ENCODE peak calls at places on chromosomes 3 and 15, in ten cellular contexts. One of them, this sample, is unnamed.

GRCh38 chr3:59367150-59367549 is 317.3 kb upstream of the CFAP20DC start:
- DNase-seq in body of pancreas: no peak
- DNase-seq in tibial nerve: no peak
- DNase-seq in MM.1S: peak; percentile 34
- DNase-seq in adrenal gland: no peak
- DNase-seq in GM23338: no peak
- DNase-seq in neural progenitor cell: no peak
- DNase-seq in IMR-90: peak; percentile 17
- DNase-seq in fibroblast of lung: no peak
- DNase-seq in GM23248: no peak
- DNase-seq in this sample: no peak

GRCh38 chr3:127748754-127749327 is 73.5 kb downstream of the MGLL start:
- DNase-seq in body of pancreas: no peak
- DNase-seq in tibial nerve: no peak
- DNase-seq in MM.1S: no peak
- DNase-seq in adrenal gland: no peak
- DNase-seq in GM23338: no peak
- DNase-seq in neural progenitor cell: no peak
- DNase-seq in IMR-90: no peak
- DNase-seq in fibroblast of lung: no peak
- DNase-seq in GM23248: peak; percentile 80
- DNase-seq in this sample: no peak

GRCh38 chr3:146814601-146815315 is 209.6 kb upstream of the PLSCR5 start:
- DNase-seq in body of pancreas: no peak
- DNase-seq in tibial nerve: no peak
- DNase-seq in MM.1S: no peak
- DNase-seq in adrenal gland: no peak
- DNase-seq in GM23338: peak; percentile 8
- DNase-seq in neural progenitor cell: no peak
- DNase-seq in IMR-90: peak; percentile 4
- DNase-seq in fibroblast of lung: peak; percentile 32
- DNase-seq in GM23248: peak; percentile 80
- DNase-seq in this sample: no peak

GRCh38 chr3:12943124-12944021 is 102.0 kb upstream of the RPL32 start:
- DNase-seq in body of pancreas: no peak
- DNase-seq in tibial nerve: no peak
- DNase-seq in MM.1S: no peak
- DNase-seq in adrenal gland: no peak
- DNase-seq in GM23338: no peak
- DNase-seq in neural progenitor cell: no peak
- DNase-seq in IMR-90: no peak
- DNase-seq in fibroblast of lung: no peak
- DNase-seq in GM23248: no peak
- DNase-seq in this sample: peak; percentile 73

GRCh38 chr3:138417559-138417982 is 16.8 kb upstream of the ESYT3 start:
- DNase-seq in body of pancreas: peak; percentile 87
- DNase-seq in tibial nerve: peak; percentile 62
- DNase-seq in MM.1S: peak; percentile 71
- DNase-seq in adrenal gland: peak; percentile 83
- DNase-seq in GM23338: peak; percentile 96
- DNase-seq in neural progenitor cell: peak; percentile 90
- DNase-seq in IMR-90: peak; percentile 80
- DNase-seq in fibroblast of lung: peak; percentile 82
- DNase-seq in GM23248: peak; percentile 91
- DNase-seq in this sample: peak; percentile 80

GRCh38 chr3:106710596-106710995 is 666.6 kb upstream of the CCDC54 start:
- DNase-seq in body of pancreas: no peak
- DNase-seq in tibial nerve: no peak
- DNase-seq in MM.1S: no peak
- DNase-seq in adrenal gland: no peak
- DNase-seq in GM23338: no peak
- DNase-seq in neural progenitor cell: no peak
- DNase-seq in IMR-90: no peak
- DNase-seq in fibroblast of lung: no peak
- DNase-seq in GM23248: no peak
- DNase-seq in this sample: no peak

GRCh38 chr3:140552403-140552802 is 125.5 kb upstream of the TRIM42 start:
- DNase-seq in body of pancreas: no peak
- DNase-seq in tibial nerve: no peak
- DNase-seq in MM.1S: no peak
- DNase-seq in adrenal gland: no peak
- DNase-seq in GM23338: peak; percentile 12
- DNase-seq in neural progenitor cell: peak; percentile 20
- DNase-seq in IMR-90: no peak
- DNase-seq in fibroblast of lung: no peak
- DNase-seq in GM23248: no peak
- DNase-seq in this sample: no peak

GRCh38 chr3:53696401-53697172 is 149.6 kb downstream of the CHDH start:
- DNase-seq in body of pancreas: no peak
- DNase-seq in tibial nerve: no peak
- DNase-seq in MM.1S: no peak
- DNase-seq in adrenal gland: no peak
- DNase-seq in GM23338: no peak
- DNase-seq in neural progenitor cell: no peak
- DNase-seq in IMR-90: no peak
- DNase-seq in fibroblast of lung: peak; percentile 4
- DNase-seq in GM23248: peak; percentile 25
- DNase-seq in this sample: no peak

GRCh38 chr3:178676942-178677606 is 140.8 kb downstream of the KCNMB2 start:
- DNase-seq in body of pancreas: no peak
- DNase-seq in tibial nerve: no peak
- DNase-seq in MM.1S: no peak
- DNase-seq in adrenal gland: no peak
- DNase-seq in GM23338: no peak
- DNase-seq in neural progenitor cell: no peak
- DNase-seq in IMR-90: no peak
- DNase-seq in fibroblast of lung: no peak
- DNase-seq in GM23248: no peak
- DNase-seq in this sample: no peak

GRCh38 chr15:36798366-36798765 is 218.9 kb downstream of the CDIN1 start:
- DNase-seq in body of pancreas: no peak
- DNase-seq in tibial nerve: no peak
- DNase-seq in MM.1S: no peak
- DNase-seq in adrenal gland: no peak
- DNase-seq in GM23338: no peak
- DNase-seq in neural progenitor cell: no peak
- DNase-seq in IMR-90: peak; percentile 63
- DNase-seq in fibroblast of lung: no peak
- DNase-seq in GM23248: peak; percentile 65
- DNase-seq in this sample: no peak

GRCh38 chr15:76196286-76196948 is 114.9 kb downstream of the ETFA start:
- DNase-seq in body of pancreas: peak; percentile 74
- DNase-seq in tibial nerve: no peak
- DNase-seq in MM.1S: no peak
- DNase-seq in adrenal gland: peak; percentile 91
- DNase-seq in GM23338: no peak
- DNase-seq in neural progenitor cell: no peak
- DNase-seq in IMR-90: peak; percentile 89
- DNase-seq in fibroblast of lung: peak; percentile 86
- DNase-seq in GM23248: peak; percentile 93
- DNase-seq in this sample: peak; percentile 53

GRCh38 chr15:76195506-76196285 is 115.6 kb downstream of the ETFA start:
- DNase-seq in body of pancreas: no peak
- DNase-seq in tibial nerve: no peak
- DNase-seq in MM.1S: no peak
- DNase-seq in adrenal gland: no peak
- DNase-seq in GM23338: no peak
- DNase-seq in neural progenitor cell: no peak
- DNase-seq in IMR-90: no peak
- DNase-seq in fibroblast of lung: no peak
- DNase-seq in GM23248: no peak
- DNase-seq in this sample: no peak

GRCh38 chr15:76192715-76193114 is 118.6 kb downstream of the ETFA start:
- DNase-seq in body of pancreas: no peak
- DNase-seq in tibial nerve: no peak
- DNase-seq in MM.1S: no peak
- DNase-seq in adrenal gland: no peak
- DNase-seq in GM23338: no peak
- DNase-seq in neural progenitor cell: no peak
- DNase-seq in IMR-90: no peak
- DNase-seq in fibroblast of lung: no peak
- DNase-seq in GM23248: no peak
- DNase-seq in this sample: no peak

GRCh38 chr15:76191539-76192244 is 119.6 kb downstream of the ETFA start:
- DNase-seq in body of pancreas: no peak
- DNase-seq in tibial nerve: no peak
- DNase-seq in MM.1S: no peak
- DNase-seq in adrenal gland: no peak
- DNase-seq in GM23338: peak; percentile 47
- DNase-seq in neural progenitor cell: no peak
- DNase-seq in IMR-90: no peak
- DNase-seq in fibroblast of lung: no peak
- DNase-seq in GM23248: no peak
- DNase-seq in this sample: no peak

GRCh38 chr15:76193934-76194333 is 117.3 kb downstream of the ETFA start:
- DNase-seq in body of pancreas: no peak
- DNase-seq in tibial nerve: no peak
- DNase-seq in MM.1S: no peak
- DNase-seq in adrenal gland: no peak
- DNase-seq in GM23338: no peak
- DNase-seq in neural progenitor cell: no peak
- DNase-seq in IMR-90: no peak
- DNase-seq in fibroblast of lung: no peak
- DNase-seq in GM23248: no peak
- DNase-seq in this sample: no peak
- H3K4me1 ChIP-seq in body of pancreas: peaks cover 31% of the 10 kb centered on the region
- H3K4me1 ChIP-seq in tibial nerve: peaks cover 31% of the 10 kb centered on the region
- H3K4me1 ChIP-seq in MM.1S: peaks cover 6% of the 10 kb centered on the region
- H3K4me1 ChIP-seq in adrenal gland: peaks cover 42% of the 10 kb centered on the region
- H3K4me1 ChIP-seq in GM23338: no peaks in the 10 kb centered on the region
- H3K4me1 ChIP-seq in neural progenitor cell: no peaks in the 10 kb centered on the region
- H3K4me1 ChIP-seq in IMR-90: peaks cover 21% of the 10 kb centered on the region
- H3K4me1 ChIP-seq in fibroblast of lung: peaks cover 20% of the 10 kb centered on the region
- H3K4me1 ChIP-seq in GM23248: peaks cover 29% of the 10 kb centered on the region
- H3K4me1 ChIP-seq in this sample: peaks cover 3% of the 10 kb centered on the region

DNA sequence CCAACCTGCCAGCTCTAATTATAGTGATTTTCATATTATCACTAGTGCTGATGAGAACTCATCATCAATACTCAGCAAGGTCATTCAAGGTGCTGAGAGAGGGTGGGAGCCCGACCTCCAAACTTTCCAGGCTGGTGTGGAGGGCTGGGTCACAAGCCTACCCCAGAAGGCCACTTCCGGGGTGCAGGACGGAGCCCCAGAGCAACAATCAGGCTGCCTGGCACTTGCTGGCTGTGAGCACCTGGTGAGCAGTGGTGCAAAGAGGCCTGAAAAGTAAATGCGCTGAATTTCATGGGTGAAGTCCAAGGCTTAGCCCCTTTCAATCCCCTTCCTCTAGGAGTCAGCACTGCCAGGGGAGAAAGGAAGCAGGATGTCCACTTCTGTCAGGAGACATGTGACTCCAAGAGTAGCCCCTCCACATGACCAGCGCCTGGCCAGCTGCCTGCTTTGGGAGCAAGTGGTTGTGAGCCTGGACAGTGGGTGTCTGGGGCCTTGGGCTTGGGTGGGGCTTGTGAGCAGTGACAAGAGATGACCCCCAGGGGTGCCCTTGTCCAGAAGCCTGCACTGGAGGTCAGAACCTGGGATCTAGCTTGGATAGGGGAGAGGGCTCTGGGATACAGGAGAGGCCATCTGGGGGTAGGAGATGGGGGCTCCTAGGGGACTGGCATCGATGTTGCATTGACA is 165.0 kb upstream of the TLE3 start:
- DNase-seq in body of pancreas: peak; percentile 29
- DNase-seq in tibial nerve: no peak
- DNase-seq in MM.1S: no peak
- DNase-seq in adrenal gland: no peak
- DNase-seq in GM23338: no peak
- DNase-seq in neural progenitor cell: no peak
- DNase-seq in IMR-90: no peak
- DNase-seq in fibroblast of lung: no peak
- DNase-seq in GM23248: no peak
- DNase-seq in this sample: no peak
- H3K4me1 ChIP-seq in body of pancreas: peaks cover 13% of the 10 kb centered on the region
- H3K4me1 ChIP-seq in tibial nerve: peaks cover 71% of the 10 kb centered on the region
- H3K4me1 ChIP-seq in MM.1S: peaks cover 28% of the 10 kb centered on the region
- H3K4me1 ChIP-seq in adrenal gland: peaks cover 28% of the 10 kb centered on the region
- H3K4me1 ChIP-seq in GM23338: no peaks in the 10 kb centered on the region
- H3K4me1 ChIP-seq in neural progenitor cell: peaks cover 22% of the 10 kb centered on the region
- H3K4me1 ChIP-seq in IMR-90: peaks cover 2% of the 10 kb centered on the region
- H3K4me1 ChIP-seq in fibroblast of lung: peaks cover 4% of the 10 kb centered on the region
- H3K4me1 ChIP-seq in GM23248: peaks cover 5% of the 10 kb centered on the region
- H3K4me1 ChIP-seq in this sample: no peaks in the 10 kb centered on the region

GRCh38 chr3:130903412-130903908 is 9.6 kb downstream of the ATP2C1 start:
- DNase-seq in body of pancreas: no peak
- DNase-seq in tibial nerve: no peak
- DNase-seq in MM.1S: no peak
- DNase-seq in adrenal gland: no peak
- DNase-seq in GM23338: no peak
- DNase-seq in neural progenitor cell: no peak
- DNase-seq in IMR-90: no peak
- DNase-seq in fibroblast of lung: no peak
- DNase-seq in GM23248: no peak
- DNase-seq in this sample: no peak
- H3K4me1 ChIP-seq in body of pancreas: peaks cover 33% of the 10 kb centered on the region
- H3K4me1 ChIP-seq in tibial nerve: peaks cover 30% of the 10 kb centered on the region
- H3K4me1 ChIP-seq in MM.1S: peaks cover 32% of the 10 kb centered on the region
- H3K4me1 ChIP-seq in adrenal gland: peaks cover 16% of the 10 kb centered on the region
- H3K4me1 ChIP-seq in GM23338: peaks cover 42% of the 10 kb centered on the region
- H3K4me1 ChIP-seq in neural progenitor cell: peaks cover 33% of the 10 kb centered on the region
- H3K4me1 ChIP-seq in IMR-90: peaks cover 3% of the 10 kb centered on the region
- H3K4me1 ChIP-seq in fibroblast of lung: peaks cover 7% of the 10 kb centered on the region
- H3K4me1 ChIP-seq in GM23248: peaks cover 29% of the 10 kb centered on the region
- H3K4me1 ChIP-seq in this sample: no peaks in the 10 kb centered on the region

GRCh38 chr3:5188419-5189405 is 1.2 kb downstream of the EDEM1 start:
- DNase-seq in body of pancreas: peak; percentile 45
- DNase-seq in tibial nerve: no peak
- DNase-seq in MM.1S: peak; percentile 56
- DNase-seq in adrenal gland: peak; percentile 27
- DNase-seq in GM23338: peak; percentile 49
- DNase-seq in neural progenitor cell: peak; percentile 36
- DNase-seq in IMR-90: peak; percentile 17
- DNase-seq in fibroblast of lung: peak; percentile 35
- DNase-seq in GM23248: peak; percentile 64
- DNase-seq in this sample: peak; percentile 91

GRCh38 chr3:5186089-5186853 is 1.2 kb upstream of the EDEM1 start:
- DNase-seq in body of pancreas: peak; percentile 58
- DNase-seq in tibial nerve: no peak
- DNase-seq in MM.1S: peak; percentile 45
- DNase-seq in adrenal gland: peak; percentile 48
- DNase-seq in GM23338: no peak
- DNase-seq in neural progenitor cell: no peak
- DNase-seq in IMR-90: no peak
- DNase-seq in fibroblast of lung: no peak
- DNase-seq in GM23248: no peak
- DNase-seq in this sample: no peak

GRCh38 chr3:5187152-5187919 is at the start of gene EDEM1:
- DNase-seq in body of pancreas: peak; percentile 95
- DNase-seq in tibial nerve: peak; percentile 91
- DNase-seq in MM.1S: peak; percentile 95
- DNase-seq in adrenal gland: peak; percentile 95
- DNase-seq in GM23338: peak; percentile 85
- DNase-seq in neural progenitor cell: peak; percentile 92
- DNase-seq in IMR-90: peak; percentile 94
- DNase-seq in fibroblast of lung: peak; percentile 94
- DNase-seq in GM23248: peak; percentile 99
- DNase-seq in this sample: peak; percentile 98

GRCh38 chr3:5186854-5187151 is 704 bp upstream of the EDEM1 start:
- DNase-seq in body of pancreas: peak; percentile 29
- DNase-seq in tibial nerve: no peak
- DNase-seq in MM.1S: no peak
- DNase-seq in adrenal gland: peak; percentile 31
- DNase-seq in GM23338: peak; percentile 37
- DNase-seq in neural progenitor cell: peak; percentile 36
- DNase-seq in IMR-90: peak; percentile 44
- DNase-seq in fibroblast of lung: peak; percentile 28
- DNase-seq in GM23248: peak; percentile 74
- DNase-seq in this sample: no peak

GRCh38 chr3:5187920-5188418 is 462 bp downstream of the EDEM1 start:
- DNase-seq in body of pancreas: peak; percentile 44
- DNase-seq in tibial nerve: no peak
- DNase-seq in MM.1S: peak; percentile 25
- DNase-seq in adrenal gland: peak; percentile 38
- DNase-seq in GM23338: peak; percentile 62
- DNase-seq in neural progenitor cell: peak; percentile 73
- DNase-seq in IMR-90: peak; percentile 24
- DNase-seq in fibroblast of lung: peak; percentile 29
- DNase-seq in GM23248: peak; percentile 76
- DNase-seq in this sample: peak; percentile 69
- H3K4me1 ChIP-seq in body of pancreas: peaks cover 42% of the 10 kb centered on the region
- H3K4me1 ChIP-seq in tibial nerve: peaks cover 59% of the 10 kb centered on the region
- H3K4me1 ChIP-seq in MM.1S: peaks cover 46% of the 10 kb centered on the region
- H3K4me1 ChIP-seq in adrenal gland: peaks cover 52% of the 10 kb centered on the region
- H3K4me1 ChIP-seq in GM23338: peaks cover 17% of the 10 kb centered on the region
- H3K4me1 ChIP-seq in neural progenitor cell: no peaks in the 10 kb centered on the region
- H3K4me1 ChIP-seq in IMR-90: peaks cover 2% of the 10 kb centered on the region
- H3K4me1 ChIP-seq in fibroblast of lung: peaks cover 4% of the 10 kb centered on the region
- H3K4me1 ChIP-seq in GM23248: peaks cover 17% of the 10 kb centered on the region
- H3K4me1 ChIP-seq in this sample: peaks cover 4% of the 10 kb centered on the region

This sample was measured in right lobe of liver.